ENCODE peak calls at places on chromosome 21, in six cellular contexts. Z is astrocyte, G is GM23338, V is GM23248, N is Karpas-422, O is H1. R is an unnamed sample.

GRCh38 chr21:25039461-25040380 is 567.6 kb downstream of the MRPL39 start:
- DNase-seq in O (no peak), Z (peak; percentile 37), N (peak; percentile 44), V (no peak), G (peak; percentile 34), R (no peak)

GRCh38 chr21:10418649-10419048 is 102.7 kb upstream of the TPTE start:
- DNase-seq in O (no peak), Z (no peak), G (no peak), V (no peak), N (peak; percentile 41), R (no peak)

GRCh38 chr21:45130324-45130774 is 56.0 kb downstream of the ADARB1 start:
- DNase-seq in O (no peak), G (no peak), N (no peak), Z (peak; percentile 64), V (peak; percentile 85), R (peak; percentile 43)

GRCh38 chr21:21111309-21111920 is 113.2 kb downstream of the NCAM2 start:
- DNase-seq in V (no peak), Z (no peak), O (no peak), G (no peak), N (no peak), R (no peak)

GRCh38 chr21:26106562-26106961 is 64.0 kb downstream of the APP start:
- DNase-seq in N (no peak), V (no peak), O (no peak), G (peak; percentile 55), Z (no peak), R (no peak)

GRCh38 chr21:45102391-45102932 is 28.1 kb downstream of the ADARB1 start:
- DNase-seq in G (peak; percentile 31), O (no peak), Z (no peak), N (peak; percentile 50), V (peak; percentile 80), R (no peak)

GRCh38 chr21:43598416-43599120 is 60.7 kb downstream of the HSF2BP start:
- DNase-seq in N (no peak), G (no peak), V (peak; percentile 73), Z (peak; percentile 83), O (no peak), R (no peak)

GRCh38 chr21:44653656-44654575 is 543 bp downstream of the KRTAP12-4 start:
- DNase-seq in G (no peak), N (no peak), O (no peak), V (no peak), Z (no peak), R (no peak)

GRCh38 chr21:31446206-31446900 is 102.3 kb upstream of the TIAM1 start:
- DNase-seq in V (no peak), N (no peak), O (no peak), Z (no peak), G (no peak), R (no peak)

GRCh38 chr21:45642122-45642813 is 1.3 kb upstream of the PCBP3 start:
- DNase-seq in Z (no peak), V (peak; percentile 15), G (peak; percentile 45), O (no peak), N (no peak), R (peak; percentile 35)

GRCh38 chr21:26842976-26843911 is 2.0 kb downstream of the ADAMTS1 start:
- DNase-seq in O (no peak), Z (peak; percentile 91), V (peak; percentile 98), N (no peak), G (peak; percentile 83), R (peak; percentile 95)

GRCh38 chr21:18832950-18833349 is 429.4 kb upstream of the TMPRSS15 start:
- DNase-seq in N (no peak), G (no peak), O (no peak), Z (peak; percentile 81), V (no peak), R (peak; percentile 35)

GRCh38 chr21:39263372-39263771 is 50.1 kb downstream of the BRWD1 start:
- DNase-seq in N (no peak), V (peak; percentile 65), Z (no peak), G (no peak), O (no peak), R (no peak)

GRCh38 chr21:45971487-45972352 is 9.8 kb upstream of the COL6A1 start:
- DNase-seq in O (no peak), N (no peak), G (peak; percentile 32), Z (peak; percentile 43), V (peak; percentile 96), R (peak; percentile 67)

GRCh38 chr21:44986471-44987291 is 46.9 kb downstream of the SLX9 start:
- DNase-seq in O (no peak), Z (no peak), N (no peak), V (no peak), G (no peak), R (no peak)

GRCh38 chr21:29145354-29145782 is 14.9 kb downstream of the MAP3K7CL start:
- DNase-seq in G (no peak), V (peak; percentile 96), Z (peak; percentile 91), N (no peak), O (no peak), R (peak; percentile 26)

GRCh38 chr21:21084179-21084578 is 86.0 kb downstream of the NCAM2 start:
- DNase-seq in Z (peak; percentile 81), O (no peak), N (no peak), G (no peak), V (no peak), R (no peak)

GRCh38 chr21:38913120-38913975 is 107.6 kb downstream of the ETS2 start:
- DNase-seq in Z (peak; percentile 67), N (no peak), O (no peak), V (peak; percentile 84), G (peak; percentile 78), R (peak; percentile 92)

GRCh38 chr21:46078984-46079356 is 18.9 kb upstream of the COL6A2 start:
- DNase-seq in N (no peak), Z (no peak), V (peak; percentile 68), O (no peak), G (no peak), R (no peak)

GRCh38 chr21:30306821-30307330 is 13.2 kb downstream of the KRTAP26-1 start:
- DNase-seq in N (no peak), Z (no peak), V (no peak), O (no peak), G (no peak), R (no peak)

GRCh38 chr21:10521091-10521598 is at the start of gene TPTE:
- DNase-seq in N (no peak), O (no peak), Z (no peak), G (no peak), V (no peak), R (no peak)

DNA sequence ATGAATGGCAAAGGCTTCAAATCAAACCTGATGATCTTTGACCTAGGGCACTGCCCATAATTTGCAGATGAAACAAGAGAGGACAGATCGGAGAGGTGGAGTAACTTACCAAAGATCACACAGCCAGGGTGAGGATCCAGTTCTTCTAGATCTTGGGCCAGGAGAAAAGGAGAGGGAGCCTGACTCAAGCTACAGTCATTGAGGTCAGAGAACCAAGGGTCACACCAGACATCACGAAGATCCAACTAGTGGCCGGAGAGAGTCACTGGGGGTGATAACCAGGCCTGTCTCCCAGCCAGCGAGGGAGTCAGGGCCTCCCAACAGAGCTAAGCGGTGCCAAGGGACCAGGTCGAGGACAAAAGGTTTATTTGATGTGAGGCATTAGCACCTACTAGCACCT is 115.0 kb downstream of the RIPK4 start:
- DNase-seq in G (no peak), Z (no peak), N (no peak), O (no peak), V (peak; percentile 62), R (no peak)
- H2AFZ ChIP-seq in G (peak overlapping the region; percentile 38), Z (no peak overlapping the region), N (no peak overlapping the region), O (no peak overlapping the region), V (no peak overlapping the region), R (no peak overlapping the region)

GRCh38 chr21:33339135-33339534 is 14.4 kb downstream of the IFNAR1 start:
- DNase-seq in V (no peak), Z (no peak), O (no peak), N (peak; percentile 65), G (no peak), R (no peak)
- H3K79me2 ChIP-seq in V (peaks cover 57% of the 10 kb centered on the region), Z (peaks cover 10% of the 10 kb centered on the region), O (no peaks in the 10 kb centered on the region), N (peaks cover 34% of the 10 kb centered on the region), G (no peaks in the 10 kb centered on the region), R (peaks cover 37% of the 10 kb centered on the region)

DNA sequence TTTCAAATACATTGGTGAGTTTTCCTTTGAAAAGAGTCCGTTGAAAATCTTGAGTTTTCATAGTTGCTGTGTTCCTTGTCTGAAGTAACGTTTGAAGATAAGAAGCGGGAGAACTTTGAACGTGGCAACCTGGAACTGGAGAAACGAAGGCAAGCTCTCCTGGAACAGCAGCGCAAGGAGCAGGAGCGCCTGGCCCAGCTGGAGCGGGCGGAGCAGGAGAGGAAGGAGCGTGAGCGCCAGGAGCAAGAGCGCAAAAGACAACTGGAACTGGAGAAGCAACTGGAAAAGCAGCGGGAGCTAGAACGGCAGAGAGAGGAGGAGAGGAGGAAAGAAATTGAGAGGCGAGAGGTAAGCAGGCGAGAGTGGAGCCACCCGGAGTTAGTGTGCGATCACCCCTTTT is 129.7 kb downstream of the ITSN1 start:
- DNase-seq in V (no peak), N (no peak), G (no peak), Z (no peak), O (no peak), R (no peak)
- H3K36me3 ChIP-seq in V (peaks cover 40% of the 10 kb centered on the region), N (no peaks in the 10 kb centered on the region), G (peaks cover 23% of the 10 kb centered on the region), Z (peaks cover 29% of the 10 kb centered on the region), O (peaks cover 25% of the 10 kb centered on the region), R (no peaks in the 10 kb centered on the region)

GRCh38 chr21:36769051-36769867 is 70.3 kb downstream of the SIM2 start:
- DNase-seq in V (no peak), N (no peak), O (no peak), Z (peak; percentile 96), G (no peak), R (no peak)
- H2AFZ ChIP-seq in V (no peak overlapping the region), N (no peak overlapping the region), O (no peak overlapping the region), Z (no peak overlapping the region), G (no peak overlapping the region), R (no peak overlapping the region)

GRCh38 chr21:42404534-42404933 is 832 bp downstream of the UBASH3A start:
- DNase-seq in G (no peak), O (no peak), N (no peak), Z (no peak), V (no peak), R (no peak)

GRCh38 chr21:42405064-42406059 is 1.7 kb downstream of the UBASH3A start:
- DNase-seq in O (no peak), N (no peak), G (no peak), Z (no peak), V (no peak), R (no peak)

GRCh38 chr21:42407476-42407875 is 3.8 kb downstream of the UBASH3A start:
- DNase-seq in G (no peak), O (no peak), V (no peak), N (no peak), Z (no peak), R (no peak)

GRCh38 chr21:42406201-42406601 is 2.5 kb downstream of the UBASH3A start:
- DNase-seq in Z (no peak), G (no peak), N (peak; percentile 47), O (no peak), V (no peak), R (no peak)

DNA sequence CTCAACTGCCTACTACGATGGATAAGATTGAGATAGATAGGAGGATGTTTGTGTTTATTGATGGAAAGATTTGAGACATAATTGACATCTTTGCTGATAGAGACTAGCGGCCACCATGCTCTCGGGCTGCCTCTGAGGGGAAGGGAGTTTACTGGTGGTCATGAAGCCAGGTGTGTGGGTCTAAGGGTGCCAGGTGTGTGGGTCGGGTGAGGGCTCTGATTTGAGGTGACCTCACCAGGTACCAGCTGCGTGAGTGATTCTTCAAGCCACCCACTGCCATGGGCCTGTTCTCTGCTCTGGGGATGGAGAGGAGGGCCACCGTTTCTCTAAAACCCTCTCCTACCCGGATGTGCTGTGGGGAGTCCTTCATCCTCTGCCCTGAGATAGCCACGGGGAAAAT is 3.1 kb downstream of the UBASH3A start:
- DNase-seq in O (no peak), Z (no peak), V (no peak), G (no peak), N (no peak), R (no peak)
- H3K79me2 ChIP-seq in O (no peaks in the 10 kb centered on the region), Z (no peaks in the 10 kb centered on the region), V (no peaks in the 10 kb centered on the region), G (no peaks in the 10 kb centered on the region), N (no peaks in the 10 kb centered on the region), R (no peaks in the 10 kb centered on the region)